ENCODE peak calls at places on chromosomes 2 and 18, in eight cellular contexts. G, Q, I, N, M, V, F and D are unnamed samples.

GRCh38 chr2:38835015-38835601 is 40.6 kb downstream of the DHX57 start:
- DNase-seq in F (peak; percentile 15), I (peak; percentile 48), G (no peak), Q (peak; percentile 14), N (peak; percentile 19), M (no peak), V (peak; percentile 5), D (no peak)

GRCh38 chr2:28635251-28635650 is 116.4 kb upstream of the PPP1CB start:
- DNase-seq in N (no peak), Q (no peak), I (no peak), G (no peak), F (peak; percentile 58), V (no peak), M (no peak), D (no peak)

GRCh38 chr2:1656961-1657841 is 87.1 kb downstream of the PXDN start:
- DNase-seq in F (no peak), G (no peak), N (no peak), I (peak; percentile 69), M (no peak), V (peak; percentile 45), Q (no peak), D (no peak)

GRCh38 chr2:52542297-52542696 is 1225.3 kb upstream of the CHAC2 start:
- DNase-seq in M (no peak), N (no peak), G (no peak), V (no peak), F (no peak), Q (no peak), I (no peak), D (no peak)

GRCh38 chr2:150528861-150529801 is 41.7 kb upstream of the RND3 start:
- DNase-seq in F (peak; percentile 83), G (no peak), I (peak; percentile 44), Q (peak; percentile 84), V (peak; percentile 95), N (no peak), M (no peak), D (no peak)

GRCh38 chr2:221517362-221518121 is 54.6 kb downstream of the EPHA4 start:
- DNase-seq in N (peak; percentile 8), G (peak; percentile 46), I (peak; percentile 65), Q (peak; percentile 54), M (no peak), F (peak; percentile 96), V (no peak), D (peak; percentile 24)

GRCh38 chr18:21684731-21685130 is 19.8 kb downstream of the ABHD3 start:
- DNase-seq in I (no peak), Q (no peak), F (no peak), G (no peak), N (no peak), M (no peak), V (no peak), D (no peak)

GRCh38 chr2:12031871-12032270 is 285.4 kb downstream of the LPIN1 start:
- DNase-seq in G (no peak), M (no peak), N (no peak), I (no peak), V (no peak), F (no peak), Q (no peak), D (no peak)

GRCh38 chr18:79926715-79927596 is 24.5 kb downstream of the SLC66A2 start:
- DNase-seq in Q (no peak), N (no peak), F (no peak), I (no peak), G (no peak), M (no peak), V (no peak), D (no peak)

GRCh38 chr2:55885129-55885943 is 38.2 kb downstream of the EFEMP1 start:
- DNase-seq in F (peak; percentile 100), V (peak; percentile 90), Q (peak; percentile 88), N (peak; percentile 24), I (peak; percentile 37), M (no peak), G (no peak), D (peak; percentile 34)

GRCh38 chr18:63005306-63005705 is 290.0 kb downstream of the PHLPP1 start:
- DNase-seq in Q (no peak), G (no peak), N (no peak), M (no peak), V (no peak), I (no peak), F (no peak), D (no peak)

GRCh38 chr2:121356058-121356640 is 71.1 kb upstream of the TFCP2L1 start:
- DNase-seq in M (no peak), F (peak; percentile 59), Q (peak; percentile 22), N (peak; percentile 48), G (no peak), V (peak; percentile 57), I (peak; percentile 84), D (no peak)

GRCh38 chr2:236887519-236887918 is 198.2 kb upstream of the COPS8 start:
- DNase-seq in V (no peak), I (no peak), F (peak; percentile 70), M (peak; percentile 50), G (no peak), Q (no peak), N (no peak), D (no peak)

GRCh38 chr2:156309922-156310321 is 22.6 kb downstream of the NR4A2 start:
- DNase-seq in Q (no peak), N (no peak), M (no peak), G (no peak), V (no peak), F (no peak), I (no peak), D (no peak)

GRCh38 chr2:118032169-118033013 is 18.5 kb upstream of the CCDC93 start:
- DNase-seq in G (peak; percentile 27), Q (no peak), V (peak; percentile 23), F (peak; percentile 17), M (no peak), N (no peak), I (peak; percentile 45), D (no peak)

GRCh38 chr2:15582645-15583340 is 8.9 kb upstream of the DDX1 start:
- DNase-seq in G (no peak), I (no peak), Q (no peak), F (no peak), M (no peak), V (no peak), N (no peak), D (no peak)

GRCh38 chr2:217178366-217178765 is 318.5 kb upstream of the TNP1 start:
- DNase-seq in M (no peak), I (no peak), N (no peak), Q (no peak), V (no peak), F (no peak), G (no peak), D (no peak)

GRCh38 chr18:46337206-46337710 is 233.1 kb downstream of the HAUS1 start:
- DNase-seq in Q (no peak), I (no peak), N (no peak), G (no peak), M (no peak), F (no peak), V (no peak), D (no peak)

GRCh38 chr2:27776097-27776496 is 4.6 kb downstream of the MRPL33 start:
- DNase-seq in Q (peak; percentile 76), M (peak; percentile 70), N (no peak), G (no peak), I (no peak), V (peak; percentile 63), F (peak; percentile 48), D (peak; percentile 37)

GRCh38 chr2:208096080-208096479 is 28.2 kb downstream of the CRYGD start:
- DNase-seq in I (no peak), F (no peak), N (no peak), Q (no peak), G (no peak), M (no peak), V (no peak), D (no peak)

GRCh38 chr2:44087714-44088092 is 81.0 kb upstream of the PPM1B start:
- DNase-seq in Q (no peak), F (no peak), I (peak; percentile 38), M (no peak), V (no peak), N (no peak), G (no peak), D (no peak)

GRCh38 chr2:240789501-240790369 is 30.3 kb downstream of the KIF1A start:
- DNase-seq in Q (no peak), N (no peak), I (no peak), V (no peak), M (peak; percentile 34), G (no peak), F (no peak), D (peak; percentile 6)